ENCODE peak calls at places on chromosome X, in nine cellular contexts. H, A, U, C, O, T, G, Y and V are unnamed samples.

GRCh38 chrX:19715711-19716638 is 171.4 kb downstream of the SH3KBP1 start:
- DNase-seq in Y (no peak), H (no peak), A (no peak), T (no peak), O (no peak), U (no peak), C (no peak), G (no peak), V (no peak)

GRCh38 chrX:79182616-79183015 is 38.1 kb downstream of the GPR174 start:
- DNase-seq in C (no peak), Y (no peak), G (no peak), T (no peak), U (no peak), H (no peak), O (no peak), A (no peak), V (no peak)

GRCh38 chrX:39301041-39301440 is 499.8 kb downstream of the MID1IP1 start:
- DNase-seq in H (no peak), C (no peak), T (no peak), Y (no peak), U (no peak), O (no peak), G (no peak), A (no peak), V (no peak)

GRCh38 chrX:57752866-57753265 is 72.8 kb upstream of the NLRP2B start:
- DNase-seq in T (no peak), Y (no peak), H (no peak), U (no peak), C (no peak), O (no peak), G (no peak), A (no peak), V (no peak)

GRCh38 chrX:44828008-44828605 is 15.7 kb upstream of the DUSP21 start:
- DNase-seq in Y (no peak), T (no peak), U (no peak), O (no peak), H (peak; percentile 21), G (no peak), A (no peak), C (peak; percentile 88), V (peak; percentile 71)

GRCh38 chrX:1305411-1305810 is 31.2 kb upstream of the IL3RA start:
- DNase-seq in H (no peak), O (no peak), A (no peak), C (no peak), T (no peak), Y (no peak), G (no peak), U (no peak), V (no peak)

GRCh38 chrX:101080326-101080725 is 1.6 kb downstream of the TMEM35A start:
- DNase-seq in C (no peak), T (no peak), O (no peak), G (no peak), U (no peak), H (no peak), A (no peak), Y (no peak), V (no peak)

GRCh38 chrX:110277609-110278008 is 40.3 kb downstream of the AMMECR1 start:
- DNase-seq in H (no peak), G (no peak), U (no peak), T (no peak), O (no peak), Y (no peak), C (no peak), A (no peak), V (no peak)

GRCh38 chrX:65706041-65706828 is 38.8 kb downstream of the MSN start:
- DNase-seq in O (no peak), H (peak; percentile 62), U (no peak), G (no peak), T (no peak), Y (peak; percentile 66), A (no peak), C (peak; percentile 80), V (peak; percentile 86)

GRCh38 chrX:140715787-140716186 is 6.2 kb downstream of the LINC00632 start:
- DNase-seq in U (no peak), A (no peak), H (no peak), C (peak; percentile 84), O (no peak), G (no peak), Y (no peak), T (no peak), V (peak; percentile 69)

GRCh38 chrX:10725071-10725470 is 104.7 kb upstream of the MID1 start:
- DNase-seq in Y (no peak), A (no peak), T (peak; percentile 32), U (no peak), C (no peak), H (no peak), O (no peak), G (no peak), V (no peak)

GRCh38 chrX:47240619-47241018 is 7.8 kb downstream of the USP11 start:
- DNase-seq in O (no peak), A (no peak), G (no peak), C (no peak), T (no peak), U (no peak), H (no peak), Y (no peak), V (no peak)

GRCh38 chrX:281166-281999 is at the start of gene PLCXD1:
- DNase-seq in C (peak; percentile 66), H (no peak), O (no peak), U (peak; percentile 89), A (peak; percentile 72), T (peak; percentile 69), G (no peak), Y (no peak), V (peak; percentile 96)

GRCh38 chrX:97563531-97564133 is 679.9 kb downstream of the RPA4 start:
- DNase-seq in U (peak; percentile 55), A (peak; percentile 46), T (no peak), G (peak; percentile 41), Y (no peak), O (no peak), C (peak; percentile 77), H (no peak), V (no peak)

GRCh38 chrX:36684053-36684452 is 324.1 kb upstream of the FAM47C start:
- DNase-seq in A (no peak), O (no peak), H (no peak), U (no peak), G (no peak), C (no peak), Y (no peak), T (no peak), V (peak; percentile 10)

GRCh38 chrX:77788050-77788449 is 2.0 kb upstream of the ATRX start:
- DNase-seq in T (no peak), O (no peak), A (no peak), C (peak; percentile 44), G (no peak), Y (no peak), H (no peak), U (peak; percentile 6), V (no peak)

GRCh38 chrX:110863883-110864282 is 68.3 kb upstream of the CHRDL1 start:
- DNase-seq in Y (no peak), O (no peak), H (no peak), C (no peak), G (no peak), T (no peak), U (no peak), A (no peak), V (no peak)

GRCh38 chrX:110280954-110281353 is 36.9 kb downstream of the AMMECR1 start:
- DNase-seq in O (no peak), G (no peak), T (no peak), U (no peak), A (no peak), C (peak; percentile 71), Y (no peak), H (no peak), V (peak; percentile 15)

GRCh38 chrX:138711399-138712347 is at the start of gene FGF13:
- DNase-seq in H (no peak), Y (peak; percentile 49), A (peak; percentile 49), C (peak; percentile 1), G (peak; percentile 7), U (peak; percentile 55), O (no peak), T (no peak), V (peak; percentile 72)
- TF ChIP-seq CTCF in H (no peak), Y (peak; percentile 22), A (no peak), C (peak; percentile 13), G (no peak), U (peak; percentile 50), O (peak; percentile 34), T (no peak), V (no peak)

DNA sequence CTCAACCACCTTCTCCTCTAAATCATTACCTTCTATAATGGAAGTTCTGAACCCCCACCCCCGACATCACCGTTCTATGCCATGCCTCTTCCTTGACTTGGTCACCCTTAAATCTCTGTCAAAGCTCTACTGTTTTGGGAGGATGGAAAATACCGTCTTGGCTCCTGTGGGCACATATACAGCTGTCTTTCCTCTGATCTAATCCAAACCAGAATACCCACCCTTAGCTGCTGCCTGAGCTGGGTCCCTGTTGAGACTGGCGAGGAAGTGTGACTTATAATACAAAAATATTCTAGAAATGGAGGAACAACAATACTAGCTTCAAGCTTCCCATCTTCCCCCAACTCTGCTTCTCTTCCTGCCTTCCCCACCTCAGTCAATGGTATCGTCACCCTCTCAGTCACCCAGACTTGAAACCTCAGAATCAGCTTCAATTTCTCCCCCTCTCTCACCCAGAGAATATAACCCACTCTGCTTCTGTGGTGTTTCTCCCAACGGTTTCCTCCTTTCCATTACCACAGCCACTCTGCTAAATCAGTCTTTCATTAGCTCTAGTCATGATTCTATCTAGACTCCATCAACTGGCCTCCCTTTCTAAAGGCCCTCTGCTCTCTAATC is 583 bp upstream of the IL2RG start:
- DNase-seq in G (no peak), Y (no peak), H (no peak), O (no peak), U (no peak), A (no peak), T (no peak), C (no peak), V (no peak)
- H3K27me3 ChIP-seq in G (no peaks in the 10 kb centered on the region), Y (no peaks in the 10 kb centered on the region), H (no peaks in the 10 kb centered on the region), O (no peaks in the 10 kb centered on the region), U (no peaks in the 10 kb centered on the region), A (no peaks in the 10 kb centered on the region), T (no peaks in the 10 kb centered on the region), C (peaks cover 5% of the 10 kb centered on the region), V (peaks cover 9% of the 10 kb centered on the region)

DNA sequence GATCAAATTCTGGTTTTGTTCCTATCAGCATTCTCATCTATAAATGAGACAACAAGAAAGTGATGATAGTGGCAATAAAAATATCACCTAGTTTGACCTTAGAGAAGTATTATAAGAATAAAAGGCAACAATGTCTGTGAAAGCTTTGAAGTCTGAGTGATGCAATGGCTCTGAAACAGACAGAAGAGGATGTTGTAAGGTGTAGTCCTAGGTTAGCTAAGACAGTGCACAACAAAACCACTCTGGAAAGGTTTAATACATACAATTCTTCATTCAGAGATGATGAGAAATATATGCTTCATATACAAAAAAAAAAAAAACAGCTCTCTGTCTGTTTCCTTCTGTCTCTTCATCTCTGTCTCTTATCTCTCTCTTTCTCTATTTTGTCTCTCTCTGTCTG is 148.7 kb upstream of the NLGN4X start:
- DNase-seq in G (no peak), O (no peak), T (no peak), A (no peak), H (no peak), U (no peak), Y (no peak), C (no peak), V (no peak)
- H3K4me1 ChIP-seq in G (no peaks in the 10 kb centered on the region), O (no peaks in the 10 kb centered on the region), T (no peaks in the 10 kb centered on the region), A (no peaks in the 10 kb centered on the region), H (no peaks in the 10 kb centered on the region), U (no peaks in the 10 kb centered on the region), Y (no peaks in the 10 kb centered on the region), C (no peaks in the 10 kb centered on the region), V (no peaks in the 10 kb centered on the region)

DNA sequence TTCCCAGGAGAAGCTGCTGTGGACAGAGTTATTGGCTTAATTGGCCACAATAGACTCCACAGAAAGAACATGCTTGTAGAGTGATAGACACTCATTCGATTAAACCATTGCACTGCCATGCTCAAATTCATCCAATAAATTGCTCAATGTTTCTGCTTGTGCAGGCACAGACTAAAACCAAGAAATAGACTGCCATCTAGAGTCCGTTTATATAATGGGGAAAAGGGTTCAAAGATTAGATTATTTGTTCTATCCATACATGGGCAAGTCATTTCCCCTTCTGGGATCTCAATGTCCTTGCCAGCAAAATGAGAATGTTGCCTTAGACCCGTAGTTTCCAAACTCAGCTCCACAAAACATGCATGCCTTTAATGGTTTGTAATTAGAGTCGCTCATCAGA is 8.7 kb downstream of the SMIM10 start:
- DNase-seq in T (no peak), Y (no peak), H (no peak), A (no peak), O (no peak), G (no peak), C (peak; percentile 83), U (peak; percentile 26), V (peak; percentile 87)
- TF ChIP-seq CTCF in T (peak; percentile 48), Y (peak; percentile 37), H (peak; percentile 45), A (peak; percentile 17), O (peak; percentile 53), G (no peak), C (peak; percentile 47), U (peak; percentile 50), V (peak; percentile 59)